ENCODE peak calls at places on chromosomes 2 and 18, in five cellular contexts. K is GM23248, U is MM.1S, J is astrocyte, X is Karpas-422. C is an unnamed sample.
A peak's percentile ranks its signal among the peaks of the same experiment; 100 is the strongest.

GRCh38 chr2:237857791-237858190 is 1.6 kb upstream of the RAMP1 start:
- DNase-seq in U (no peak), K (no peak), X (no peak), J (no peak), C (no peak)

GRCh38 chr2:55581875-55582547 is 35.4 kb downstream of the PPP4R3B start:
- DNase-seq in J (peak; percentile 12), K (peak; percentile 79), U (no peak), X (no peak), C (no peak)

GRCh38 chr18:49094136-49094535 is 143.4 kb upstream of the SMAD7 start:
- DNase-seq in X (no peak), K (peak; percentile 67), U (no peak), J (peak; percentile 4), C (no peak)

GRCh38 chr2:169711751-169712509 is 17.7 kb downstream of the PHOSPHO2 start:
- DNase-seq in J (no peak), U (no peak), K (no peak), X (no peak), C (no peak)

GRCh38 chr18:13606589-13607254 is 119.6 kb downstream of the FAM210A start:
- DNase-seq in X (peak; percentile 77), K (no peak), J (no peak), U (peak; percentile 7), C (no peak)

GRCh38 chr2:174699993-174700766 is 64.1 kb downstream of the CHRNA1 start:
- DNase-seq in U (peak; percentile 45), K (peak; percentile 67), X (peak; percentile 81), J (no peak), C (peak; percentile 49)

GRCh38 chr2:138632066-138632465 is 130.5 kb downstream of the SPOPL start:
- DNase-seq in K (peak; percentile 39), U (no peak), J (peak; percentile 42), X (no peak), C (no peak)

GRCh38 chr2:73415906-73416305 is 30.3 kb downstream of the ALMS1 start:
- DNase-seq in K (peak; percentile 51), X (no peak), J (peak; percentile 22), U (no peak), C (no peak)

GRCh38 chr18:70132999-70133398 is 72.5 kb downstream of the RTTN start:
- DNase-seq in J (peak; percentile 94), U (no peak), X (no peak), K (peak; percentile 96), C (no peak)

GRCh38 chr2:100639588-100640195 is 76.9 kb downstream of the PDCL3 start:
- DNase-seq in K (no peak), U (no peak), J (no peak), X (no peak), C (peak; percentile 36)

GRCh38 chr2:200708951-200709350 is 102.8 kb upstream of the BZW1 start:
- DNase-seq in J (no peak), X (no peak), U (no peak), K (no peak), C (no peak)

GRCh38 chr2:149924028-149924427 is 336.5 kb upstream of the MMADHC start:
- DNase-seq in X (no peak), K (peak; percentile 77), U (no peak), J (peak; percentile 58), C (no peak)

GRCh38 chr2:240448387-240449274 is 13.2 kb downstream of the GPC1 start:
- DNase-seq in K (no peak), J (no peak), U (no peak), X (no peak), C (no peak)

GRCh38 chr2:144382848-144383247 is 137.1 kb downstream of the ZEB2 start:
- DNase-seq in U (peak; percentile 14), K (no peak), X (no peak), J (peak; percentile 21), C (no peak)

GRCh38 chr2:68744517-68744916 is 9.9 kb downstream of the ARHGAP25 start:
- DNase-seq in K (no peak), J (no peak), U (no peak), X (no peak), C (no peak)

GRCh38 chr2:77797088-77797487 is 274.9 kb upstream of the LRRTM4 start:
- DNase-seq in J (no peak), U (no peak), X (no peak), K (no peak), C (peak; percentile 22)

GRCh38 chr18:79526468-79527460 is 131.0 kb downstream of the NFATC1 start:
- DNase-seq in J (no peak), K (no peak), U (no peak), X (no peak), C (no peak)

GRCh38 chr2:14408695-14409094 is 223.8 kb upstream of the LRATD1 start:
- DNase-seq in U (no peak), J (no peak), K (no peak), X (no peak), C (no peak)

GRCh38 chr2:21469564-21469963 is 345.8 kb downstream of the TDRD15 start:
- DNase-seq in J (no peak), U (no peak), X (no peak), K (no peak), C (no peak)

GRCh38 chr2:74374509-74375205 is 5.5 kb downstream of the DCTN1 start:
- DNase-seq in K (peak; percentile 50), J (peak; percentile 75), X (peak; percentile 61), U (no peak), C (peak; percentile 93)

GRCh38 chr2:203830294-203831055 is 37.1 kb upstream of the CTLA4 start:
- DNase-seq in X (peak; percentile 49), K (no peak), U (no peak), J (no peak), C (no peak)

GRCh38 chr2:98470851-98471255 is 26.2 kb downstream of the INPP4A start:
- DNase-seq in U (peak; percentile 89), X (no peak), K (no peak), J (no peak), C (no peak)

GRCh38 chr18:9914584-9915290 is 921 bp downstream of the VAPA start:
- DNase-seq in U (peak; percentile 83), J (peak; percentile 69), X (peak; percentile 84), K (peak; percentile 91), C (peak; percentile 55)
- H3K4me1 ChIP-seq in U (peaks cover 28% of the 10 kb centered on the region), J (peaks cover 25% of the 10 kb centered on the region), X (peaks cover 49% of the 10 kb centered on the region), K (peaks cover 39% of the 10 kb centered on the region), C (peaks cover 21% of the 10 kb centered on the region)

DNA sequence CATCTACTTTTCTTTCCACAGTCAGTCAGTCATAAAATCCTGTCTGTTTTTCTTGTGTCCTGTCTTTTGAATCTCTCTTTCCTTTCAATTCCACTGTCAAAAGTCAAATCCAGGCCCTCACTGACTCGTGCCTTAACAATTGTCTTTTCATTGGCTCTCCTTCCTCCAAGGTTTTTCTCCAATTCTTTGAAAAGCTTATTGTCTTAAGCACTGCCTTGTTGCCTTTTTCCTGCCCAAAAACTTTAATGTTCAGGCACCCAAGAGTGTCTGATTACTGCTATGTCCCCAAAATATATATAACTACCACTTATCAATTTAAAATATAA is 13.9 kb upstream of the SULT1C4 start:
- DNase-seq in J (no peak), K (peak; percentile 27), X (no peak), U (no peak), C (no peak)
- H3K4me2 ChIP-seq in J (no peak overlapping the region), K (no peak overlapping the region), X (no peak overlapping the region), U (peak overlapping the region; percentile 38), C (no peak overlapping the region)

GRCh38 chr2:42124051-42124813 is 44.9 kb upstream of the EML4 start:
- DNase-seq in J (peak; percentile 33), K (no peak), U (peak; percentile 79), X (no peak), C (no peak)
- H3K4me1 ChIP-seq in J (peaks cover 6% of the 10 kb centered on the region), K (peaks cover 22% of the 10 kb centered on the region), U (peaks cover 59% of the 10 kb centered on the region), X (peaks cover 36% of the 10 kb centered on the region), C (peaks cover 5% of the 10 kb centered on the region)

DNA sequence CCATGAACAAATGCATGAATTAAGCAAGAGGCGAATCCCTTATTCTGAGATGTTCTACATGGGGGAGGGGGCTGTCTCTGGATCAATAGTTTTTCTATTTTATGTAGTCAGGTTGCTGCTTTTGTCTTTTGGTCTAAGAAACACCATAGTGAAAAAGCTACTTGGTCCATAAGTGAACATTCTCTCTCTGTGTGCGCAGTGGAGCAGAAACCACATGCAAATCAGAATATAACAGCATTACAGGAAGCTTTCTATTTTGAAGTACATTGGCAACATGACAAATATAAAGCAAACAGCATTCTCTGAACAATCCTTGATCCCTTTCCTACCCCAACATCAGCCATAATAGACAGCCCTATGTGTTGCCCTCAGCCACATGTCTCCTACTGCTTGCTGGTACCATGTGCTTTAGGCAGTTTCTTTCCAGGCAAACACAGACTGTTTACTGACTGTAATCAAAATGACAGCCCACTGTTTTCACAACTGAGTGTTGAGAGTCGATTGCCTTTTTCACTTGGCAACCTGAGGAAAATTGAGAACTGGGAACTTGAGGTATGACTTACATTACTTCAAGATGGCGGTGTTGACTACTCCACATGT is 10.6 kb downstream of the SCN3A start:
- DNase-seq in J (no peak), K (no peak), X (no peak), U (peak; percentile 63), C (no peak)
- H3K4me2 ChIP-seq in J (no peak overlapping the region), K (no peak overlapping the region), X (no peak overlapping the region), U (peak overlapping the region; percentile 49), C (no peak overlapping the region)

GRCh38 chr2:41032715-41033114 is 580.8 kb upstream of the SLC8A1 start:
- DNase-seq in J (no peak), U (no peak), X (no peak), K (no peak), C (no peak)

GRCh38 chr2:41033127-41033526 is 581.2 kb upstream of the SLC8A1 start:
- DNase-seq in J (no peak), K (no peak), U (no peak), X (no peak), C (no peak)

GRCh38 chr2:41026613-41027012 is 574.7 kb upstream of the SLC8A1 start:
- DNase-seq in J (no peak), K (no peak), U (no peak), X (no peak), C (no peak)

GRCh38 chr2:41027095-41027494 is 575.2 kb upstream of the SLC8A1 start:
- DNase-seq in J (no peak), K (no peak), U (no peak), X (no peak), C (no peak)

GRCh38 chr2:41031282-41031681 is 579.4 kb upstream of the SLC8A1 start:
- DNase-seq in J (no peak), X (no peak), U (no peak), K (no peak), C (no peak)
- H3K4me1 ChIP-seq in J (no peaks in the 10 kb centered on the region), X (no peaks in the 10 kb centered on the region), U (no peaks in the 10 kb centered on the region), K (no peaks in the 10 kb centered on the region), C (no peaks in the 10 kb centered on the region)

GRCh38 chr18:51235011-51235789 is 37.7 kb upstream of the MEX3C start:
- DNase-seq in K (peak; percentile 17), X (no peak), J (peak; percentile 12), U (no peak), C (peak; percentile 4)

GRCh38 chr18:51229328-51229727 is 31.8 kb upstream of the MEX3C start:
- DNase-seq in X (no peak), J (no peak), K (no peak), U (no peak), C (no peak)

GRCh38 chr18:51236225-51236624 is 38.7 kb upstream of the MEX3C start:
- DNase-seq in X (no peak), K (peak; percentile 42), J (peak; percentile 85), U (no peak), C (no peak)

GRCh38 chr18:51234117-51235010 is 36.9 kb upstream of the MEX3C start:
- DNase-seq in J (no peak), X (no peak), K (peak; percentile 4), U (no peak), C (no peak)
- H3K4me2 ChIP-seq in J (peak overlapping the region; percentile 39), X (no peak overlapping the region), K (no peak overlapping the region), U (no peak overlapping the region), C (no peak overlapping the region)

C was measured in neural progenitor cell.